ENCODE peak calls at places on chromosomes 13 and 19, in four cellular contexts. S is K562, O is GM12878, V is GM12891. L is an unnamed sample.

GRCh38 chr19:17073869-17074627 is 1.2 kb downstream of the HAUS8 start:
- DNase-seq in S (peak; percentile 43), O (no peak), V (no peak), L (no peak)

GRCh38 chr13:46359731-46360130 is 27.3 kb downstream of the RUBCNL start:
- DNase-seq in S (no peak), O (no peak), V (no peak), L (no peak)

GRCh38 chr13:35139591-35139990 is 197.5 kb downstream of the NBEA start:
- DNase-seq in S (no peak), O (no peak), V (no peak), L (no peak)

GRCh38 chr19:1492474-1493006 is 1.6 kb downstream of the REEP6 start:
- DNase-seq in S (no peak), O (no peak), V (no peak), L (no peak)

GRCh38 chr13:95480131-95480545 is 72.4 kb upstream of the CLDN10 start:
- DNase-seq in S (no peak), O (peak; percentile 71), V (peak; percentile 34), L (peak; percentile 86)

GRCh38 chr19:12065100-12065538 is 588 bp downstream of the ZNF844 start:
- DNase-seq in S (no peak), O (no peak), V (no peak), L (no peak)

GRCh38 chr19:29817316-29817715 is 5.5 kb downstream of the CCNE1 start:
- DNase-seq in S (no peak), O (no peak), V (no peak), L (no peak)

GRCh38 chr13:98372886-98373285 is 195.8 kb upstream of the RNF113B start:
- DNase-seq in S (no peak), O (no peak), V (no peak), L (no peak)

GRCh38 chr13:29436291-29436690 is 159.2 kb downstream of the SLC7A1 start:
- DNase-seq in S (no peak), O (no peak), V (no peak), L (no peak)

GRCh38 chr19:12611361-12611699 is 610 bp downstream of the ZNF791 start:
- DNase-seq in S (peak; percentile 46), O (no peak), V (no peak), L (no peak)

GRCh38 chr19:41224632-41225031 is 5.6 kb downstream of the AXL start:
- DNase-seq in S (no peak), O (no peak), V (no peak), L (no peak)

GRCh38 chr19:29487432-29487831 is 38.4 kb upstream of the VSTM2B start:
- DNase-seq in S (no peak), O (no peak), V (no peak), L (no peak)

GRCh38 chr13:20137875-20138274 is 23.0 kb downstream of the GJA3 start:
- DNase-seq in S (no peak), O (no peak), V (no peak), L (no peak)

GRCh38 chr13:102317593-102317992 is 84.3 kb downstream of the FGF14 start:
- DNase-seq in S (no peak), O (no peak), V (no peak), L (no peak)

GRCh38 chr13:100069278-100069677 is 19.6 kb upstream of the PCCA start:
- DNase-seq in S (no peak), O (no peak), V (no peak), L (no peak)

GRCh38 chr13:93577105-93577504 is 350.5 kb downstream of the GPC6 start:
- DNase-seq in S (no peak), O (no peak), V (no peak), L (no peak)

GRCh38 chr13:29758591-29759114 is 91.8 kb downstream of the UBL3 start:
- DNase-seq in S (no peak), O (peak; percentile 74), V (no peak), L (peak; percentile 97)

GRCh38 chr19:39157275-39157996 is 31.9 kb downstream of the PAK4 start:
- DNase-seq in S (no peak), O (no peak), V (no peak), L (no peak)

GRCh38 chr13:79423801-79424642 is 18.0 kb upstream of the RBM26 start:
- DNase-seq in S (peak; percentile 11), O (no peak), V (no peak), L (no peak)

GRCh38 chr13:58343081-58343480 is 711.5 kb downstream of the PCDH17 start:
- DNase-seq in S (no peak), O (no peak), V (no peak), L (no peak)

GRCh38 chr13:45119469-45119989 is 781 bp upstream of the GTF2F2 start:
- DNase-seq in S (no peak), O (peak; percentile 26), V (no peak), L (no peak)

GRCh38 chr19:29499921-29500590 is 25.7 kb upstream of the VSTM2B start:
- DNase-seq in S (no peak), O (no peak), V (no peak), L (no peak)

GRCh38 chr13:113207890-113208423 is 512 bp downstream of the PCID2 start:
- DNase-seq in S (no peak), O (no peak), V (no peak), L (no peak)

GRCh38 chr13:20721454-20722357 is 18.2 kb downstream of the IL17D start:
- DNase-seq in S (peak; percentile 26), O (no peak), V (peak; percentile 44), L (no peak)

GRCh38 chr19:35088514-35088913 is 27.1 kb upstream of the FXYD3 start:
- DNase-seq in S (no peak), O (no peak), V (no peak), L (no peak)

GRCh38 chr19:662207-662961 is 630 bp downstream of the RNF126 start:
- DNase-seq in S (peak; percentile 60), O (no peak), V (no peak), L (peak; percentile 79)

GRCh38 chr13:99542788-99543406 is 41.6 kb downstream of the TM9SF2 start:
- DNase-seq in S (no peak), O (peak; percentile 92), V (peak; percentile 37), L (no peak)

GRCh38 chr19:13463296-13463695 is 43.0 kb downstream of the CACNA1A start:
- DNase-seq in S (peak; percentile 60), O (no peak), V (no peak), L (peak; percentile 3)

GRCh38 chr19:7552781-7553180 is 17.3 kb downstream of the PNPLA6 start:
- DNase-seq in S (no peak), O (no peak), V (peak; percentile 63), L (no peak)

GRCh38 chr13:36029171-36029570 is 102.0 kb downstream of the DCLK1 start:
- DNase-seq in S (no peak), O (no peak), V (no peak), L (no peak)

GRCh38 chr13:94267581-94267980 is 211.9 kb downstream of the DCT start:
- DNase-seq in S (no peak), O (no peak), V (no peak), L (no peak)

GRCh38 chr19:45016388-45017314 is 15.4 kb downstream of the RELB start:
- DNase-seq in S (peak; percentile 77), O (peak; percentile 94), V (peak; percentile 61), L (peak; percentile 76)

GRCh38 chr13:97388385-97388784 is 45.6 kb upstream of the RAP2A start:
- DNase-seq in S (no peak), O (no peak), V (no peak), L (peak; percentile 45)

GRCh38 chr19:44808463-44809371 is at the start of gene BCAM:
- DNase-seq in S (peak; percentile 98), O (no peak), V (no peak), L (no peak)

GRCh38 chr13:79258489-79258888 is 147.6 kb downstream of the RBM26 start:
- DNase-seq in S (no peak), O (no peak), V (no peak), L (peak; percentile 87)

GRCh38 chr13:80787604-80788003 is 446.7 kb upstream of the SPRY2 start:
- DNase-seq in S (no peak), O (no peak), V (no peak), L (no peak)

DNA sequence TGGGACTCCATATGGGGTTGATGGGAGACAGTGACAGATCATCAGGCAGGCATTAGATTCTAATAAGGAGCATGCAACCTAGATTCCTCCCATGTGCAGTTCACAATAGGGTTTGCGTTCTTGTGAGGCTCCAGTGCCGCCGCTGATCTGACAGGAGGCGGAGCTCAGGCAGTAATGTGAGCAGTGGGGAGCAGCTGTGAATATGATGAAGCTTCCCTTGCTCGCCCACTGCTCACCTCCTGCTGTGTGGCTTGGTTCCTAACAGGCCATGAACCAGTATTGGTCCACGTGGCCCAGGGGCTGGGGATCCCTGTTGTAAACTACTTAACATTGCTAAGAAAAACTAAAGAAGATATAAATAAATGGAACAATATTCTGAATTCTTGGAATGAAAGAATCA is 378.4 kb downstream of the KCNRG start:
- DNase-seq in S (no peak), O (no peak), V (no peak), L (no peak)
- TF ChIP-seq SPI1 in S (no peak), O (no peak), V (no peak), L (no peak)

GRCh38 chr19:18284710-18285430 is 3.4 kb upstream of the JUND start:
- DNase-seq in S (no peak), O (no peak), V (no peak), L (no peak)
- TF ChIP-seq SPI1 in S (no peak), O (no peak), V (no peak), L (no peak)

GRCh38 chr13:78102121-78102677 is 183.6 kb upstream of the EDNRB start:
- DNase-seq in S (no peak), O (peak; percentile 5), V (no peak), L (peak; percentile 82)
- TF ChIP-seq SPI1 in S (no peak), O (no peak), V (no peak), L (peak; percentile 60)

DNA sequence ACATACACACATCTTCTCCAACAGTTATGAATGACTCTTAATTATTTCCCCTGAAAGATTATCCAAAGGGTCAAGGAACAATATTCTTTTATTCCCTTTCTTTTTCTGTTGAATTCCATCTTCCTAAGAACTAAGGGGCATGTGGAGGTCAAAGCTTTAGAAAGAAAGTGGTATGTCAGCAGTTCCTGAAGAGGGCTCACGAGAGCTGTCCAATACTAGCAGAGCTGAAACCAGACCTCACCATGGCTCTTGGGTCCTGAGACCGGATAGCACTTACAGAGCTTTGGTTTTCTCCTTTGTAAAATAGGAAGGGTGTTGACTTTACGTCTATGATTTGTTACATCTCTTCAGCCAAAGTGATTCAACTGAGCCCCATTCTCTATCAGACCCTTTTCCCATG is 109.8 kb upstream of the FREM2 start:
- DNase-seq in S (no peak), O (no peak), V (no peak), L (no peak)
- TF ChIP-seq SPI1 in S (no peak), O (no peak), V (no peak), L (no peak)

GRCh38 chr13:33140161-33140560 is 123.9 kb downstream of the KL start:
- DNase-seq in S (no peak), O (no peak), V (no peak), L (no peak)
- TF ChIP-seq SPI1 in S (no peak), O (no peak), V (no peak), L (no peak)

GRCh38 chr19:3108775-3109174 is 14.6 kb downstream of the GNA11 start:
- DNase-seq in S (peak; percentile 75), O (no peak), V (peak; percentile 77), L (peak; percentile 67)
- TF ChIP-seq SPI1 in S (no peak), O (no peak), V (peak; percentile 39), L (peak; percentile 2)

DNA sequence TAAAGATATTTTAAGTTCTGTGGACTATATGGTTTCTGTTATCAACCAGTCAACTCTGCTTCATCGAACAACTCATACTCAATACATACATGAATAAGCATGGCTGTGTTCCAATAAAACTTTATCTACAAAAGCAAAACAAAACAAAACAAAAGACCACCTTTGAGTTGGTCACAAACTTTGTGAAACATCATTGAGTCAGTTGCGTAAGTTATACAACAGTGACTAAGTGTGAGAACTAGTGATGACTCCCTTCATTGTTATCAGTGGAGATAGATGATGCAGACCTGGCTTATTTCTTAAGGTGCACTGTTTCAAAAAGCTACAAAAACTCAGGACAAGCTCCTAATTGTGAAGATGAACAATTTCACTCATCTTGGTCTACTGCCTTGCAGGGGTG is 14.5 kb upstream of the KLK4 start:
- DNase-seq in S (no peak), O (no peak), V (no peak), L (no peak)
- TF ChIP-seq SPI1 in S (no peak), O (no peak), V (no peak), L (no peak)